ENCODE peak calls at places on chromosome 15, in nine cellular contexts. One of them, this sample, is unnamed.

GRCh38 chr15:67998599-67999122 is 55.5 kb upstream of the PIAS1 start:
- DNase-seq in activated naive CD8-positive, alpha-beta T cell treated with anti-CD3 and anti-CD28 coated beads, Interleukin-2, amount 50 U/mL, for 16 hours: no peak
- DNase-seq in pons: no peak
- DNase-seq in ascending aorta: no peak
- DNase-seq in activated gamma-delta T cell treated with Interleukin-2 at 50 U/mL for 16 hours: no peak
- DNase-seq in NCI-H1105: peak; percentile 26
- DNase-seq in neural crest cell: no peak
- DNase-seq in A172: no peak
- DNase-seq in T-helper 1 cell: no peak
- DNase-seq in this sample: peak; percentile 54

GRCh38 chr15:37771462-37771861 is 163.0 kb upstream of the TMCO5A start:
- DNase-seq in activated naive CD8-positive, alpha-beta T cell treated with anti-CD3 and anti-CD28 coated beads, Interleukin-2, amount 50 U/mL, for 16 hours: no peak
- DNase-seq in pons: no peak
- DNase-seq in ascending aorta: no peak
- DNase-seq in activated gamma-delta T cell treated with Interleukin-2 at 50 U/mL for 16 hours: no peak
- DNase-seq in NCI-H1105: no peak
- DNase-seq in neural crest cell: no peak
- DNase-seq in A172: peak; percentile 48
- DNase-seq in T-helper 1 cell: no peak
- DNase-seq in this sample: peak; percentile 68

GRCh38 chr15:62502451-62502850 is 337.4 kb upstream of the C2CD4B start:
- DNase-seq in activated naive CD8-positive, alpha-beta T cell treated with anti-CD3 and anti-CD28 coated beads, Interleukin-2, amount 50 U/mL, for 16 hours: no peak
- DNase-seq in pons: no peak
- DNase-seq in ascending aorta: no peak
- DNase-seq in activated gamma-delta T cell treated with Interleukin-2 at 50 U/mL for 16 hours: no peak
- DNase-seq in NCI-H1105: no peak
- DNase-seq in neural crest cell: no peak
- DNase-seq in A172: no peak
- DNase-seq in T-helper 1 cell: no peak
- DNase-seq in this sample: no peak

GRCh38 chr15:70096215-70096974 is 1.3 kb downstream of the TLE3 start:
- DNase-seq in activated naive CD8-positive, alpha-beta T cell treated with anti-CD3 and anti-CD28 coated beads, Interleukin-2, amount 50 U/mL, for 16 hours: no peak
- DNase-seq in pons: no peak
- DNase-seq in ascending aorta: peak; percentile 81
- DNase-seq in activated gamma-delta T cell treated with Interleukin-2 at 50 U/mL for 16 hours: peak; percentile 38
- DNase-seq in NCI-H1105: peak; percentile 52
- DNase-seq in neural crest cell: peak; percentile 60
- DNase-seq in A172: peak; percentile 31
- DNase-seq in T-helper 1 cell: peak; percentile 56
- DNase-seq in this sample: peak; percentile 47

GRCh38 chr15:59976480-59976879 is 27.6 kb upstream of the FOXB1 start:
- DNase-seq in activated naive CD8-positive, alpha-beta T cell treated with anti-CD3 and anti-CD28 coated beads, Interleukin-2, amount 50 U/mL, for 16 hours: no peak
- DNase-seq in pons: no peak
- DNase-seq in ascending aorta: no peak
- DNase-seq in activated gamma-delta T cell treated with Interleukin-2 at 50 U/mL for 16 hours: peak; percentile 63
- DNase-seq in NCI-H1105: no peak
- DNase-seq in neural crest cell: no peak
- DNase-seq in A172: no peak
- DNase-seq in T-helper 1 cell: peak; percentile 35
- DNase-seq in this sample: no peak

GRCh38 chr15:39835550-39835949 is 52.9 kb upstream of the FSIP1 start:
- DNase-seq in activated naive CD8-positive, alpha-beta T cell treated with anti-CD3 and anti-CD28 coated beads, Interleukin-2, amount 50 U/mL, for 16 hours: no peak
- DNase-seq in pons: no peak
- DNase-seq in ascending aorta: no peak
- DNase-seq in activated gamma-delta T cell treated with Interleukin-2 at 50 U/mL for 16 hours: no peak
- DNase-seq in NCI-H1105: no peak
- DNase-seq in neural crest cell: no peak
- DNase-seq in A172: no peak
- DNase-seq in T-helper 1 cell: no peak
- DNase-seq in this sample: no peak

GRCh38 chr15:96851613-96852012 is 521.1 kb downstream of the NR2F2 start:
- DNase-seq in activated naive CD8-positive, alpha-beta T cell treated with anti-CD3 and anti-CD28 coated beads, Interleukin-2, amount 50 U/mL, for 16 hours: no peak
- DNase-seq in pons: no peak
- DNase-seq in ascending aorta: no peak
- DNase-seq in activated gamma-delta T cell treated with Interleukin-2 at 50 U/mL for 16 hours: no peak
- DNase-seq in NCI-H1105: no peak
- DNase-seq in neural crest cell: no peak
- DNase-seq in A172: peak; percentile 73
- DNase-seq in T-helper 1 cell: no peak
- DNase-seq in this sample: peak; percentile 78

GRCh38 chr15:67198157-67198754 is 56.2 kb downstream of the AAGAB start:
- DNase-seq in activated naive CD8-positive, alpha-beta T cell treated with anti-CD3 and anti-CD28 coated beads, Interleukin-2, amount 50 U/mL, for 16 hours: no peak
- DNase-seq in pons: no peak
- DNase-seq in ascending aorta: no peak
- DNase-seq in activated gamma-delta T cell treated with Interleukin-2 at 50 U/mL for 16 hours: no peak
- DNase-seq in NCI-H1105: no peak
- DNase-seq in neural crest cell: no peak
- DNase-seq in A172: no peak
- DNase-seq in T-helper 1 cell: no peak
- DNase-seq in this sample: no peak

GRCh38 chr15:23690450-23690852 is 3.3 kb upstream of the NDN start:
- DNase-seq in activated naive CD8-positive, alpha-beta T cell treated with anti-CD3 and anti-CD28 coated beads, Interleukin-2, amount 50 U/mL, for 16 hours: no peak
- DNase-seq in pons: peak; percentile 72
- DNase-seq in ascending aorta: no peak
- DNase-seq in activated gamma-delta T cell treated with Interleukin-2 at 50 U/mL for 16 hours: no peak
- DNase-seq in NCI-H1105: no peak
- DNase-seq in neural crest cell: peak; percentile 54
- DNase-seq in A172: no peak
- DNase-seq in T-helper 1 cell: no peak
- DNase-seq in this sample: no peak

GRCh38 chr15:75531041-75531450 is 48.1 kb downstream of the PTPN9 start:
- DNase-seq in activated naive CD8-positive, alpha-beta T cell treated with anti-CD3 and anti-CD28 coated beads, Interleukin-2, amount 50 U/mL, for 16 hours: no peak
- DNase-seq in pons: peak; percentile 72
- DNase-seq in ascending aorta: no peak
- DNase-seq in activated gamma-delta T cell treated with Interleukin-2 at 50 U/mL for 16 hours: no peak
- DNase-seq in NCI-H1105: no peak
- DNase-seq in neural crest cell: no peak
- DNase-seq in A172: no peak
- DNase-seq in T-helper 1 cell: no peak
- DNase-seq in this sample: peak; percentile 32

GRCh38 chr15:77144492-77145070 is 73.7 kb upstream of the TSPAN3 start:
- DNase-seq in activated naive CD8-positive, alpha-beta T cell treated with anti-CD3 and anti-CD28 coated beads, Interleukin-2, amount 50 U/mL, for 16 hours: no peak
- DNase-seq in pons: peak; percentile 33
- DNase-seq in ascending aorta: no peak
- DNase-seq in activated gamma-delta T cell treated with Interleukin-2 at 50 U/mL for 16 hours: no peak
- DNase-seq in NCI-H1105: no peak
- DNase-seq in neural crest cell: no peak
- DNase-seq in A172: peak; percentile 84
- DNase-seq in T-helper 1 cell: no peak
- DNase-seq in this sample: peak; percentile 80

GRCh38 chr15:38758001-38758400 is 193.4 kb upstream of the RASGRP1 start:
- DNase-seq in activated naive CD8-positive, alpha-beta T cell treated with anti-CD3 and anti-CD28 coated beads, Interleukin-2, amount 50 U/mL, for 16 hours: no peak
- DNase-seq in pons: no peak
- DNase-seq in ascending aorta: no peak
- DNase-seq in activated gamma-delta T cell treated with Interleukin-2 at 50 U/mL for 16 hours: no peak
- DNase-seq in NCI-H1105: no peak
- DNase-seq in neural crest cell: no peak
- DNase-seq in A172: peak; percentile 31
- DNase-seq in T-helper 1 cell: no peak
- DNase-seq in this sample: peak; percentile 42

GRCh38 chr15:36766449-36766848 is 187.0 kb downstream of the CDIN1 start:
- DNase-seq in activated naive CD8-positive, alpha-beta T cell treated with anti-CD3 and anti-CD28 coated beads, Interleukin-2, amount 50 U/mL, for 16 hours: no peak
- DNase-seq in pons: no peak
- DNase-seq in ascending aorta: no peak
- DNase-seq in activated gamma-delta T cell treated with Interleukin-2 at 50 U/mL for 16 hours: no peak
- DNase-seq in NCI-H1105: no peak
- DNase-seq in neural crest cell: no peak
- DNase-seq in A172: no peak
- DNase-seq in T-helper 1 cell: no peak
- DNase-seq in this sample: no peak

GRCh38 chr15:52104532-52105004 is 8.0 kb downstream of the BCL2L10 start:
- DNase-seq in activated naive CD8-positive, alpha-beta T cell treated with anti-CD3 and anti-CD28 coated beads, Interleukin-2, amount 50 U/mL, for 16 hours: no peak
- DNase-seq in pons: no peak
- DNase-seq in ascending aorta: peak; percentile 27
- DNase-seq in activated gamma-delta T cell treated with Interleukin-2 at 50 U/mL for 16 hours: no peak
- DNase-seq in NCI-H1105: no peak
- DNase-seq in neural crest cell: no peak
- DNase-seq in A172: no peak
- DNase-seq in T-helper 1 cell: no peak
- DNase-seq in this sample: no peak

GRCh38 chr15:101232677-101233076 is 19.2 kb downstream of the CHSY1 start:
- DNase-seq in activated naive CD8-positive, alpha-beta T cell treated with anti-CD3 and anti-CD28 coated beads, Interleukin-2, amount 50 U/mL, for 16 hours: no peak
- DNase-seq in pons: no peak
- DNase-seq in ascending aorta: peak; percentile 41
- DNase-seq in activated gamma-delta T cell treated with Interleukin-2 at 50 U/mL for 16 hours: no peak
- DNase-seq in NCI-H1105: no peak
- DNase-seq in neural crest cell: no peak
- DNase-seq in A172: no peak
- DNase-seq in T-helper 1 cell: no peak
- DNase-seq in this sample: no peak

GRCh38 chr15:85097706-85098105 is 116.0 kb downstream of the PDE8A start:
- DNase-seq in activated naive CD8-positive, alpha-beta T cell treated with anti-CD3 and anti-CD28 coated beads, Interleukin-2, amount 50 U/mL, for 16 hours: no peak
- DNase-seq in pons: no peak
- DNase-seq in ascending aorta: no peak
- DNase-seq in activated gamma-delta T cell treated with Interleukin-2 at 50 U/mL for 16 hours: no peak
- DNase-seq in NCI-H1105: no peak
- DNase-seq in neural crest cell: no peak
- DNase-seq in A172: peak; percentile 5
- DNase-seq in T-helper 1 cell: no peak
- DNase-seq in this sample: no peak

GRCh38 chr15:63945838-63946298 is 100.4 kb downstream of the DAPK2 start:
- DNase-seq in activated naive CD8-positive, alpha-beta T cell treated with anti-CD3 and anti-CD28 coated beads, Interleukin-2, amount 50 U/mL, for 16 hours: no peak
- DNase-seq in pons: no peak
- DNase-seq in ascending aorta: no peak
- DNase-seq in activated gamma-delta T cell treated with Interleukin-2 at 50 U/mL for 16 hours: no peak
- DNase-seq in NCI-H1105: no peak
- DNase-seq in neural crest cell: no peak
- DNase-seq in A172: no peak
- DNase-seq in T-helper 1 cell: no peak
- DNase-seq in this sample: peak; percentile 22

GRCh38 chr15:31150732-31151212 is 49.2 kb upstream of the TRPM1 start:
- DNase-seq in activated naive CD8-positive, alpha-beta T cell treated with anti-CD3 and anti-CD28 coated beads, Interleukin-2, amount 50 U/mL, for 16 hours: no peak
- DNase-seq in pons: no peak
- DNase-seq in ascending aorta: peak; percentile 4
- DNase-seq in activated gamma-delta T cell treated with Interleukin-2 at 50 U/mL for 16 hours: no peak
- DNase-seq in NCI-H1105: no peak
- DNase-seq in neural crest cell: no peak
- DNase-seq in A172: no peak
- DNase-seq in T-helper 1 cell: no peak
- DNase-seq in this sample: no peak

GRCh38 chr15:65824941-65825544 is 33.0 kb upstream of the DENND4A start:
- DNase-seq in activated naive CD8-positive, alpha-beta T cell treated with anti-CD3 and anti-CD28 coated beads, Interleukin-2, amount 50 U/mL, for 16 hours: no peak
- DNase-seq in pons: no peak
- DNase-seq in ascending aorta: no peak
- DNase-seq in activated gamma-delta T cell treated with Interleukin-2 at 50 U/mL for 16 hours: no peak
- DNase-seq in NCI-H1105: no peak
- DNase-seq in neural crest cell: no peak
- DNase-seq in A172: no peak
- DNase-seq in T-helper 1 cell: no peak
- DNase-seq in this sample: peak; percentile 74

GRCh38 chr15:81744364-81744763 is 301.5 kb downstream of the MEX3B start:
- DNase-seq in activated naive CD8-positive, alpha-beta T cell treated with anti-CD3 and anti-CD28 coated beads, Interleukin-2, amount 50 U/mL, for 16 hours: no peak
- DNase-seq in pons: no peak
- DNase-seq in ascending aorta: no peak
- DNase-seq in activated gamma-delta T cell treated with Interleukin-2 at 50 U/mL for 16 hours: no peak
- DNase-seq in NCI-H1105: no peak
- DNase-seq in neural crest cell: no peak
- DNase-seq in A172: no peak
- DNase-seq in T-helper 1 cell: no peak
- DNase-seq in this sample: no peak

GRCh38 chr15:80591471-80591870 is 103.6 kb upstream of the ABHD17C start:
- DNase-seq in activated naive CD8-positive, alpha-beta T cell treated with anti-CD3 and anti-CD28 coated beads, Interleukin-2, amount 50 U/mL, for 16 hours: no peak
- DNase-seq in pons: no peak
- DNase-seq in ascending aorta: no peak
- DNase-seq in activated gamma-delta T cell treated with Interleukin-2 at 50 U/mL for 16 hours: no peak
- DNase-seq in NCI-H1105: no peak
- DNase-seq in neural crest cell: no peak
- DNase-seq in A172: no peak
- DNase-seq in T-helper 1 cell: no peak
- DNase-seq in this sample: no peak

GRCh38 chr15:38085104-38085503 is 150.7 kb downstream of the TMCO5A start:
- DNase-seq in activated naive CD8-positive, alpha-beta T cell treated with anti-CD3 and anti-CD28 coated beads, Interleukin-2, amount 50 U/mL, for 16 hours: no peak
- DNase-seq in pons: peak; percentile 69
- DNase-seq in ascending aorta: no peak
- DNase-seq in activated gamma-delta T cell treated with Interleukin-2 at 50 U/mL for 16 hours: no peak
- DNase-seq in NCI-H1105: no peak
- DNase-seq in neural crest cell: no peak
- DNase-seq in A172: no peak
- DNase-seq in T-helper 1 cell: no peak
- DNase-seq in this sample: no peak

GRCh38 chr15:84880007-84880406 is 4.5 kb upstream of the SLC28A1 start:
- DNase-seq in activated naive CD8-positive, alpha-beta T cell treated with anti-CD3 and anti-CD28 coated beads, Interleukin-2, amount 50 U/mL, for 16 hours: no peak
- DNase-seq in pons: no peak
- DNase-seq in ascending aorta: no peak
- DNase-seq in activated gamma-delta T cell treated with Interleukin-2 at 50 U/mL for 16 hours: no peak
- DNase-seq in NCI-H1105: no peak
- DNase-seq in neural crest cell: no peak
- DNase-seq in A172: no peak
- DNase-seq in T-helper 1 cell: no peak
- DNase-seq in this sample: no peak

GRCh38 chr15:51629612-51630011 is 7.0 kb upstream of the DMXL2 start:
- DNase-seq in activated naive CD8-positive, alpha-beta T cell treated with anti-CD3 and anti-CD28 coated beads, Interleukin-2, amount 50 U/mL, for 16 hours: no peak
- DNase-seq in pons: peak; percentile 77
- DNase-seq in ascending aorta: no peak
- DNase-seq in activated gamma-delta T cell treated with Interleukin-2 at 50 U/mL for 16 hours: no peak
- DNase-seq in NCI-H1105: no peak
- DNase-seq in neural crest cell: no peak
- DNase-seq in A172: no peak
- DNase-seq in T-helper 1 cell: no peak
- DNase-seq in this sample: peak; percentile 31

GRCh38 chr15:72184165-72184811 is 13.3 kb downstream of the GRAMD2A start:
- DNase-seq in activated naive CD8-positive, alpha-beta T cell treated with anti-CD3 and anti-CD28 coated beads, Interleukin-2, amount 50 U/mL, for 16 hours: no peak
- DNase-seq in pons: no peak
- DNase-seq in ascending aorta: peak; percentile 65
- DNase-seq in activated gamma-delta T cell treated with Interleukin-2 at 50 U/mL for 16 hours: no peak
- DNase-seq in NCI-H1105: no peak
- DNase-seq in neural crest cell: peak; percentile 30
- DNase-seq in A172: peak; percentile 59
- DNase-seq in T-helper 1 cell: no peak
- DNase-seq in this sample: peak; percentile 87

GRCh38 chr15:64067564-64068030 is 21.3 kb upstream of the DAPK2 start:
- DNase-seq in activated naive CD8-positive, alpha-beta T cell treated with anti-CD3 and anti-CD28 coated beads, Interleukin-2, amount 50 U/mL, for 16 hours: peak; percentile 39
- DNase-seq in pons: peak; percentile 79
- DNase-seq in ascending aorta: peak; percentile 81
- DNase-seq in activated gamma-delta T cell treated with Interleukin-2 at 50 U/mL for 16 hours: peak; percentile 68
- DNase-seq in NCI-H1105: peak; percentile 68
- DNase-seq in neural crest cell: peak; percentile 83
- DNase-seq in A172: peak; percentile 52
- DNase-seq in T-helper 1 cell: peak; percentile 44
- DNase-seq in this sample: peak; percentile 35

GRCh38 chr15:77667351-77667750 is 34.6 kb upstream of the LINGO1 start:
- DNase-seq in activated naive CD8-positive, alpha-beta T cell treated with anti-CD3 and anti-CD28 coated beads, Interleukin-2, amount 50 U/mL, for 16 hours: no peak
- DNase-seq in pons: no peak
- DNase-seq in ascending aorta: no peak
- DNase-seq in activated gamma-delta T cell treated with Interleukin-2 at 50 U/mL for 16 hours: no peak
- DNase-seq in NCI-H1105: no peak
- DNase-seq in neural crest cell: no peak
- DNase-seq in A172: no peak
- DNase-seq in T-helper 1 cell: no peak
- DNase-seq in this sample: no peak

GRCh38 chr15:68818671-68819450 is 1.8 kb downstream of the ANP32A start:
- DNase-seq in activated naive CD8-positive, alpha-beta T cell treated with anti-CD3 and anti-CD28 coated beads, Interleukin-2, amount 50 U/mL, for 16 hours: no peak
- DNase-seq in pons: peak; percentile 79
- DNase-seq in ascending aorta: peak; percentile 79
- DNase-seq in activated gamma-delta T cell treated with Interleukin-2 at 50 U/mL for 16 hours: no peak
- DNase-seq in NCI-H1105: peak; percentile 45
- DNase-seq in neural crest cell: no peak
- DNase-seq in A172: peak; percentile 18
- DNase-seq in T-helper 1 cell: peak; percentile 17
- DNase-seq in this sample: no peak

GRCh38 chr15:45393851-45394250 is 15.5 kb upstream of the GATM start:
- DNase-seq in activated naive CD8-positive, alpha-beta T cell treated with anti-CD3 and anti-CD28 coated beads, Interleukin-2, amount 50 U/mL, for 16 hours: no peak
- DNase-seq in pons: peak; percentile 57
- DNase-seq in ascending aorta: no peak
- DNase-seq in activated gamma-delta T cell treated with Interleukin-2 at 50 U/mL for 16 hours: no peak
- DNase-seq in NCI-H1105: no peak
- DNase-seq in neural crest cell: no peak
- DNase-seq in A172: no peak
- DNase-seq in T-helper 1 cell: no peak
- DNase-seq in this sample: peak; percentile 48

GRCh38 chr15:66154581-66154980 is 99.0 kb downstream of the MEGF11 start:
- DNase-seq in activated naive CD8-positive, alpha-beta T cell treated with anti-CD3 and anti-CD28 coated beads, Interleukin-2, amount 50 U/mL, for 16 hours: no peak
- DNase-seq in pons: no peak
- DNase-seq in ascending aorta: no peak
- DNase-seq in activated gamma-delta T cell treated with Interleukin-2 at 50 U/mL for 16 hours: no peak
- DNase-seq in NCI-H1105: peak; percentile 77
- DNase-seq in neural crest cell: no peak
- DNase-seq in A172: no peak
- DNase-seq in T-helper 1 cell: no peak
- DNase-seq in this sample: no peak

GRCh38 chr15:87703238-87704111 is 553.1 kb downstream of the NTRK3 start:
- DNase-seq in activated naive CD8-positive, alpha-beta T cell treated with anti-CD3 and anti-CD28 coated beads, Interleukin-2, amount 50 U/mL, for 16 hours: no peak
- DNase-seq in pons: no peak
- DNase-seq in ascending aorta: no peak
- DNase-seq in activated gamma-delta T cell treated with Interleukin-2 at 50 U/mL for 16 hours: no peak
- DNase-seq in NCI-H1105: no peak
- DNase-seq in neural crest cell: no peak
- DNase-seq in A172: no peak
- DNase-seq in T-helper 1 cell: no peak
- DNase-seq in this sample: no peak